ENCODE peak calls at places on chromosomes 16 and 17, in seven cellular contexts. L, G, X, R, N, E and A are unnamed samples.

GRCh38 chr16:70703041-70703834 is 17.4 kb upstream of the MTSS2 start:
- DNase-seq in L (peak), G (no peak), X (no peak), R (no peak), N (peak), E (no peak), A (no peak)

GRCh38 chr17:15475620-15476354 is 8.4 kb upstream of the CDRT4 start:
- DNase-seq in L (no peak), G (no peak), X (no peak), R (no peak), N (no peak), E (no peak), A (no peak)

GRCh38 chr17:41777579-41778188 is 8.8 kb downstream of the JUP start:
- DNase-seq in L (peak), G (peak), X (peak), R (peak), N (peak), E (no peak), A (peak)

GRCh38 chr17:82302991-82303943 is 14.1 kb downstream of the CD7 start:
- DNase-seq in L (no peak), G (peak), X (no peak), R (no peak), N (no peak), E (no peak), A (no peak)

GRCh38 chr16:19997264-19997663 is 76.4 kb downstream of the GPR139 start:
- DNase-seq in L (no peak), G (no peak), X (no peak), R (no peak), N (no peak), E (no peak), A (no peak)

GRCh38 chr16:4138735-4139134 is 22.5 kb upstream of the ADCY9 start:
- DNase-seq in L (no peak), G (no peak), X (no peak), R (no peak), N (no peak), E (no peak), A (no peak)

GRCh38 chr16:85418978-85419491 is 194.1 kb upstream of the GSE1 start:
- DNase-seq in L (peak), G (no peak), X (no peak), R (no peak), N (no peak), E (no peak), A (peak)

GRCh38 chr17:35892091-35892637 is 12.0 kb upstream of the CCL5 start:
- DNase-seq in L (no peak), G (peak), X (no peak), R (no peak), N (no peak), E (no peak), A (no peak)

GRCh38 chr16:85625053-85625452 is 11.9 kb downstream of the GSE1 start:
- DNase-seq in L (no peak), G (no peak), X (no peak), R (no peak), N (no peak), E (no peak), A (no peak)

GRCh38 chr16:7394936-7395335 is 62.3 kb downstream of the RBFOX1 start:
- DNase-seq in L (no peak), G (no peak), X (no peak), R (no peak), N (no peak), E (no peak), A (no peak)

GRCh38 chr17:66748578-66748977 is 86.3 kb upstream of the CACNG5 start:
- DNase-seq in L (no peak), G (no peak), X (no peak), R (no peak), N (no peak), E (no peak), A (no peak)

GRCh38 chr16:66471696-66472393 is 44.8 kb downstream of the BEAN1 start:
- DNase-seq in L (no peak), G (no peak), X (no peak), R (no peak), N (no peak), E (no peak), A (no peak)

GRCh38 chr17:48155889-48156670 is 48.5 kb downstream of the SNX11 start:
- DNase-seq in L (no peak), G (no peak), X (no peak), R (no peak), N (no peak), E (no peak), A (no peak)

GRCh38 chr17:44438634-44439033 is 49.2 kb upstream of the ITGA2B start:
- DNase-seq in L (no peak), G (no peak), X (no peak), R (no peak), N (no peak), E (no peak), A (no peak)

GRCh38 chr17:1491406-1492248 is 859 bp downstream of the MYO1C start:
- DNase-seq in L (peak), G (no peak), X (peak), R (no peak), N (peak), E (no peak), A (peak)

GRCh38 chr17:48307814-48308411 is 122.1 kb downstream of the SKAP1 start:
- DNase-seq in L (peak), G (peak), X (peak), R (no peak), N (peak), E (peak), A (no peak)

GRCh38 chr17:18093616-18094408 is 6.1 kb downstream of the DRG2 start:
- DNase-seq in L (peak), G (no peak), X (no peak), R (no peak), N (no peak), E (no peak), A (peak)

GRCh38 chr16:85752511-85753420 is 1.9 kb upstream of the C16orf74 start:
- DNase-seq in L (no peak), G (no peak), X (peak), R (no peak), N (peak), E (no peak), A (no peak)

GRCh38 chr17:45018514-45019176 is 32.8 kb downstream of the DCAKD start:
- DNase-seq in L (no peak), G (no peak), X (no peak), R (no peak), N (no peak), E (no peak), A (no peak)

GRCh38 chr17:80456465-80457235 is 19.8 kb downstream of the NPTX1 start:
- DNase-seq in L (peak), G (no peak), X (no peak), R (no peak), N (peak), E (no peak), A (peak)

GRCh38 chr17:81712468-81713003 is 452 bp downstream of the SLC25A10 start:
- DNase-seq in L (no peak), G (no peak), X (peak), R (no peak), N (no peak), E (no peak), A (peak)

GRCh38 chr16:253833-254232 is 19.2 kb downstream of the FAM234A start:
- DNase-seq in L (no peak), G (no peak), X (no peak), R (no peak), N (no peak), E (no peak), A (no peak)

GRCh38 chr17:81090361-81091133 is 55.6 kb downstream of the BAIAP2 start:
- DNase-seq in L (peak), G (no peak), X (no peak), R (no peak), N (no peak), E (peak), A (peak)

GRCh38 chr16:52546291-52546941 is 527 bp downstream of the TOX3 start:
- DNase-seq in L (no peak), G (no peak), X (no peak), R (no peak), N (no peak), E (no peak), A (no peak)